ENCODE peak calls at places on chromosome 9, in four cellular contexts. L, W, Q and U are unnamed samples. For H3K4me1, the result is how much of the 10 kb centered on the place peaks cover.

GRCh38 chr9:106883626-106884190 is 20.7 kb downstream of the ZNF462 start:
- DNase-seq in L (no peak), Q (no peak), W (no peak), U (no peak)

GRCh38 chr9:105254226-105254625 is 9.8 kb downstream of the SLC44A1 start:
- DNase-seq in Q (no peak), W (no peak), L (no peak), U (no peak)

GRCh38 chr9:126028746-126029145 is 281.6 kb downstream of the PBX3 start:
- DNase-seq in L (no peak), Q (no peak), W (peak), U (no peak)

GRCh38 chr9:79684711-79685575 is 113.2 kb downstream of the TLE4 start:
- DNase-seq in L (no peak), W (no peak), Q (no peak), U (no peak)

GRCh38 chr9:116471943-116472506 is 215.1 kb upstream of the TRIM32 start:
- DNase-seq in Q (no peak), L (no peak), W (no peak), U (no peak)

GRCh38 chr9:76717176-76717575 is 47.1 kb upstream of the PCA3 start:
- DNase-seq in W (no peak), Q (no peak), L (no peak), U (no peak)

GRCh38 chr9:121962421-121962820 is 130.7 kb downstream of the TTLL11 start:
- DNase-seq in L (no peak), Q (no peak), W (no peak), U (no peak)

GRCh38 chr9:117932585-117932984 is 228.4 kb downstream of the TLR4 start:
- DNase-seq in Q (no peak), L (no peak), W (no peak), U (no peak)

GRCh38 chr9:34662544-34663295 is at the start of gene CCL27:
- DNase-seq in W (no peak), L (no peak), Q (no peak), U (no peak)

GRCh38 chr9:96413312-96414221 is 4.6 kb downstream of the ZNF367 start:
- DNase-seq in W (no peak), L (no peak), Q (no peak), U (no peak)

DNA sequence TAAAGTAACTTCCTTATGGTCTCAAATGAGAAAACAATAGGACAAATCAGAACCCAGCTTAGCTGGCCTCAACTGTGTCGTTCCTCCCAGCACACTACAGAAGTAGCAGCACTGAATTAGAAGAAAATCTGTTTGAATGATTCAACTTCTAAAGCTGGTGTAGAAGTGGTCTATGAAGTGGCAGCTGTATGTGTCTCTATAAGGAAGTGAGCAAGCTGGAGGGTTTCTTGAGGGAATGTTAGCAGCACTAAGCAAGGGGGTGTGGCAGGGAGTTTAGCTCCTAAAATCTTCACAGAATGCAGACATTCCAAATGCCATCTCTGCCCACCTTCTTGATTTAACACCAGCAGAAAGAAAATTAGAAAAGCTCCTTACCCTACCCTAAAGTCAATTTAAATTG is 4.1 kb downstream of the KLF9 start:
- DNase-seq in L (no peak), W (no peak), Q (no peak), U (no peak)
- H3K4me1 ChIP-seq in L (under half), W (half or more), Q (under half), U (under half)

DNA sequence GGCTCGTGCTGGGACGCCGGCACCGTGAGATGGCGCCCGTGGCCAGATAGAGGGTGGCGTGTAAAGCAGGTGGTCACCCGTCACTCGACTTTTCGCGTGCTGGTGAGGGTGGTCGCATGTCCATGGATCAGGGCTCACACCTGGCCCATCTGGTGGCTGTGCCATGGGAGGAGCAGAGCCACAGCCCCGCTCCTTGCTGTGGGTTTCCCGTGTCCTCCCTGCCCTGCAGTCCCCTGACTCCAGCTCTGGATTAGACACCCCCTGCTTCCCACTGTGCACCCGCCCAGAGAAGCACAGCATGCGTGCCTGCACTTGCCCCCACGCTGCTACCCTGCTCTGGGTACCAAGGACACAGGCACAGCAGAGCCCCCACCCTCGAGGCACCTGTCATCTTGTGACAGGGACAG is 1.8 kb upstream of the TMEM250 start:
- DNase-seq in W (peak), Q (no peak), L (no peak), U (no peak)
- TF ChIP-seq POLR2A in W (no peak), Q (no peak), L (no peak), U (no peak)

DNA sequence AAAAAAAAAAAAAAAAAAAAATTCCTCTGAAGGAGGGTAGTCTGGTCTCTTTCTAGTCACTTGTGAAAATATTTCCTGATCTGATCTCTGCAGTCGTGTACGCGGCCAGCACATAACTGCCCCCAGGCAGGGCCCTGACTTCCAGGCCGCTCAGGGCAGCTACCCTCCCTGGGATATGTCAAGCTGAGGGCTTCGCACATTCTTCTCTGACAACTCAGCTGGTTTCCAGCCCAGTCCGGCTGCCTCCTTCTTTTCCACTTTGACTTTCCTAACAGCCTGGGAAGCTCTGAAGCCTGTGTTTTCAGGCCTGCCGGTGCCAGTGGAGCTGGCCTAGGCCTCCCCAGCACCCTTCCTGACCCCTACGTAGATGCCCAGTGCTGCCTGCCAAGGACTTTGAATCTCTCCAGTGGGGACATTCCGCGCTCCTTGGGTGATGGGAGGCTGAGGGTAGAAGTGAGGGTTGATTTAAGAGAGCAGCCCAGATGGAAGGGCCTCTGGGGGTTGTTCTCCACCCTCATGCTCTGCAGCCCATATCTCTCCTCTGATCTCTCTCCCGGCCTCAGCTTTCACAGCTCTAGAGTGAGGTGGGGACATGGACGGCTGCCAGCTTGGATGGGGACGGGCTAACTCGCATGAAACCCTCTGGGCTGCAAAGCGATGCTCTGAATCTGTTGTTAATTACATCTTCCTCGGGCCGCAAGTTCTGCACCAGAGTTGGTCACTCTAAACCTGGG is 20.7 kb downstream of the COL5A1 start:
- DNase-seq in L (peak), Q (peak), W (peak), U (no peak)
- H3K4me3 ChIP-seq in L (no peak), Q (no peak), W (no peak), U (no peak)

DNA sequence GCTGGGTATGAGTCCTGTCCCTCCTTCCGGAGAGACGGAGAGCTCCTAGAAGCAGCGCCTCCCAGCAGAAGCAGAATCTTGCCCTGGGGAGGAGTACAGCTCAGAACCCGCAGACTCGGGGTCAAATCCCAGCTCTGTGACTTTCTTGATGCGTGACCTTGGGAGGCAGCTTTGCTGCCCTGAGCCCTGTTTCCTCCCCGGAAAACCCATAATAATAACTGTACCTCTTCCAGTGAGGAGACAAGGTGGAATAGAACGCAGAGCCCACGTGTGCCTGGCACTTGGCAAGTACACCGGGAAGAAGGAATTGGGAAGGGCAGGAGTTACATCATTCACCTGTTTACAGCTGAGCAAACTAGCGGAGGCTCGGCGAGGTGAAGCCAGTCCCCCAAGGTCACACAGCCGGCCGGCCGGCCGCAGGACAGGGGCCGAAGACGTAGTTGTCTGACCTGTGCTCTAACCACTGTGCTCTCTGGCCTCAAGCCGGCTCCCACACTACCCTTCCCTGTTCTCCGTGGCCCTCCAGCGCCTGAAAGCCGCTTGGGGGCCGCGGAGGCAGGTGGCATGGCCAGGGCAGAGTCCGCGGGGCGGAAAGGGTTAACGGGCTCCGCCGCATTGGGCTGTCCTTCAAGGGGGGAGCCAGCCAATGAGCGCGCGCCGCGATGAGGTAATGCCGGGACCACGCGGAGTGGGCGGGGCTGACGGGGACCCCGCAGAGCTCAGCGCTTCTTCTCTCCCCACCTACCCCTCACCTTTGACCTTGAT is 125.3 kb downstream of the C9orf50 start:
- DNase-seq in W (peak), Q (peak), L (peak), U (peak)
- H3K4me1 ChIP-seq in W (half or more), Q (under half), L (under half), U (under half)

GRCh38 chr9:92407818-92408217 is 3.4 kb upstream of the OGN start:
- DNase-seq in W (no peak), Q (no peak), L (no peak), U (no peak)

GRCh38 chr9:92404031-92404430 is 347 bp downstream of the OGN start:
- DNase-seq in Q (no peak), W (no peak), L (no peak), U (no peak)

GRCh38 chr9:92404437-92404836 is at the start of gene OGN:
- DNase-seq in Q (no peak), W (no peak), L (no peak), U (no peak)

GRCh38 chr9:92405770-92406169 is 1.4 kb upstream of the OGN start:
- DNase-seq in Q (no peak), L (no peak), W (no peak), U (no peak)

DNA sequence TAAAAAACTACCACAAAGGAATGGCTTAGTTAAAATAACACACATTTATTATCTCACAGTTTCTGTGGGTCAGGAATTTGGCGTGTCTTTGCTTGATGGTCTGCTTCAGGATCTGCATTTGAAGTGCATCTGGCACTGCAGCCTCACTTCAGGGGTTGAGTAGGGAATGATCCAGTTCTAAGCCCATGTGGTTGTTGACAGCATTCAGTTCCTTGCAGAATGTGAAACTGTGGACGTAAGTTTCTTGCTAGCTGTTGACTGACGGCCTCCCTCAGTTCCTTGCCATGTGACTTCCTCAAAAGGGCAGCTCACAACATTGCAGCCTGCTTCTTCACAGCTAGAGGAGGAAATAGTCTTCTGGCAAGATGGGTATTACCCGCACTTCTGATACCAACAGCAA is 2.1 kb upstream of the OGN start:
- DNase-seq in W (peak), L (no peak), Q (no peak), U (no peak)
- TF ChIP-seq POLR2A in W (no peak), L (no peak), Q (no peak), U (no peak)

GRCh38 chr9:33374634-33375237 is 27.6 kb downstream of the AQP7 start:
- DNase-seq in W (peak), L (peak), Q (peak), U (peak)
- H3K4me3 ChIP-seq in W (no peak), L (no peak), Q (no peak), U (peak)

GRCh38 chr9:137266162-137266527 is 11.0 kb downstream of the NELFB start:
- DNase-seq in L (no peak), W (peak), Q (no peak), U (no peak)

GRCh38 chr9:137265496-137266161 is 10.5 kb downstream of the NELFB start:
- DNase-seq in Q (no peak), W (peak), L (no peak), U (no peak)

GRCh38 chr9:137268538-137269201 is 8.9 kb upstream of the TOR4A start:
- DNase-seq in W (no peak), Q (no peak), L (no peak), U (no peak)

GRCh38 chr9:137267933-137268355 is 9.6 kb upstream of the TOR4A start:
- DNase-seq in Q (no peak), L (no peak), W (peak), U (no peak)

GRCh38 chr9:137266589-137267453 is 10.7 kb upstream of the TOR4A start:
- DNase-seq in L (no peak), W (peak), Q (no peak), U (no peak)
- H3K4me1 ChIP-seq in L (under half), W (half or more), Q (under half), U (under half)